ENCODE peak calls at places on chromosomes 11 and 22, in nine cellular contexts. One of them, this sample, is unnamed.

GRCh38 chr11:64501500-64502427 is 89.3 kb upstream of the SLC22A12 start:
- DNase-seq in psoas muscle: no peak
- DNase-seq in A673: no peak
- DNase-seq in fibroblast of the aortic adventitia: no peak
- DNase-seq in OCI-LY7: no peak
- DNase-seq in PC-3: no peak
- DNase-seq in brain microvascular endothelial cell: no peak
- DNase-seq in heart left ventricle: no peak
- DNase-seq in cardiac muscle cell: no peak
- DNase-seq in this sample: no peak

GRCh38 chr11:130514316-130514715 is 65.9 kb downstream of the ADAMTS15 start:
- DNase-seq in OCI-LY7: no peak
- DNase-seq in A673: no peak
- DNase-seq in brain microvascular endothelial cell: no peak
- DNase-seq in psoas muscle: no peak
- DNase-seq in heart left ventricle: no peak
- DNase-seq in cardiac muscle cell: peak
- DNase-seq in PC-3: peak
- DNase-seq in fibroblast of the aortic adventitia: peak
- DNase-seq in this sample: peak

GRCh38 chr11:65208785-65209710 is 27.3 kb downstream of the CAPN1 start:
- DNase-seq in brain microvascular endothelial cell: no peak
- DNase-seq in fibroblast of the aortic adventitia: no peak
- DNase-seq in psoas muscle: no peak
- DNase-seq in PC-3: no peak
- DNase-seq in cardiac muscle cell: no peak
- DNase-seq in OCI-LY7: no peak
- DNase-seq in heart left ventricle: no peak
- DNase-seq in A673: no peak
- DNase-seq in this sample: no peak

GRCh38 chr11:40289370-40289769 is 1170.1 kb downstream of the LRRC4C start:
- DNase-seq in heart left ventricle: no peak
- DNase-seq in brain microvascular endothelial cell: no peak
- DNase-seq in A673: no peak
- DNase-seq in fibroblast of the aortic adventitia: no peak
- DNase-seq in PC-3: no peak
- DNase-seq in psoas muscle: no peak
- DNase-seq in cardiac muscle cell: no peak
- DNase-seq in OCI-LY7: no peak
- DNase-seq in this sample: no peak

GRCh38 chr11:111642521-111642920 is 40.3 kb downstream of the SIK2 start:
- DNase-seq in psoas muscle: no peak
- DNase-seq in fibroblast of the aortic adventitia: no peak
- DNase-seq in cardiac muscle cell: no peak
- DNase-seq in A673: no peak
- DNase-seq in brain microvascular endothelial cell: no peak
- DNase-seq in heart left ventricle: no peak
- DNase-seq in OCI-LY7: no peak
- DNase-seq in PC-3: no peak
- DNase-seq in this sample: no peak

GRCh38 chr22:41517172-41518047 is 26.9 kb downstream of the POLR3H start:
- DNase-seq in cardiac muscle cell: peak
- DNase-seq in fibroblast of the aortic adventitia: peak
- DNase-seq in OCI-LY7: no peak
- DNase-seq in heart left ventricle: no peak
- DNase-seq in psoas muscle: peak
- DNase-seq in brain microvascular endothelial cell: peak
- DNase-seq in PC-3: peak
- DNase-seq in A673: peak
- DNase-seq in this sample: peak

GRCh38 chr11:115190196-115190595 is 314.0 kb downstream of the CADM1 start:
- DNase-seq in psoas muscle: no peak
- DNase-seq in brain microvascular endothelial cell: no peak
- DNase-seq in OCI-LY7: no peak
- DNase-seq in cardiac muscle cell: no peak
- DNase-seq in A673: no peak
- DNase-seq in heart left ventricle: no peak
- DNase-seq in PC-3: no peak
- DNase-seq in fibroblast of the aortic adventitia: no peak
- DNase-seq in this sample: no peak

GRCh38 chr11:117815262-117815803 is 9.2 kb downstream of the FXYD2 start:
- DNase-seq in A673: no peak
- DNase-seq in brain microvascular endothelial cell: no peak
- DNase-seq in OCI-LY7: peak
- DNase-seq in cardiac muscle cell: no peak
- DNase-seq in heart left ventricle: peak
- DNase-seq in psoas muscle: no peak
- DNase-seq in PC-3: no peak
- DNase-seq in fibroblast of the aortic adventitia: no peak
- DNase-seq in this sample: no peak

GRCh38 chr11:9827700-9828099 is 163.8 kb downstream of the SWAP70 start:
- DNase-seq in cardiac muscle cell: no peak
- DNase-seq in fibroblast of the aortic adventitia: peak
- DNase-seq in PC-3: no peak
- DNase-seq in psoas muscle: no peak
- DNase-seq in heart left ventricle: no peak
- DNase-seq in A673: no peak
- DNase-seq in OCI-LY7: no peak
- DNase-seq in brain microvascular endothelial cell: no peak
- DNase-seq in this sample: no peak

GRCh38 chr11:125192194-125192593 is 27.6 kb downstream of the PKNOX2 start:
- DNase-seq in brain microvascular endothelial cell: no peak
- DNase-seq in A673: no peak
- DNase-seq in PC-3: no peak
- DNase-seq in OCI-LY7: no peak
- DNase-seq in fibroblast of the aortic adventitia: peak
- DNase-seq in cardiac muscle cell: peak
- DNase-seq in psoas muscle: no peak
- DNase-seq in heart left ventricle: no peak
- DNase-seq in this sample: no peak

GRCh38 chr11:62931501-62932278 is 10.5 kb upstream of the CHRM1 start:
- DNase-seq in brain microvascular endothelial cell: no peak
- DNase-seq in PC-3: peak
- DNase-seq in psoas muscle: no peak
- DNase-seq in heart left ventricle: no peak
- DNase-seq in OCI-LY7: no peak
- DNase-seq in cardiac muscle cell: no peak
- DNase-seq in fibroblast of the aortic adventitia: no peak
- DNase-seq in A673: peak
- DNase-seq in this sample: no peak

GRCh38 chr11:124920870-124921609 is 2.0 kb downstream of the HEPN1 start:
- DNase-seq in heart left ventricle: peak
- DNase-seq in cardiac muscle cell: peak
- DNase-seq in PC-3: no peak
- DNase-seq in A673: peak
- DNase-seq in brain microvascular endothelial cell: peak
- DNase-seq in fibroblast of the aortic adventitia: peak
- DNase-seq in psoas muscle: peak
- DNase-seq in OCI-LY7: no peak
- DNase-seq in this sample: peak

GRCh38 chr11:19368726-19369364 is 128.1 kb upstream of the E2F8 start:
- DNase-seq in fibroblast of the aortic adventitia: peak
- DNase-seq in cardiac muscle cell: peak
- DNase-seq in psoas muscle: no peak
- DNase-seq in PC-3: no peak
- DNase-seq in brain microvascular endothelial cell: no peak
- DNase-seq in heart left ventricle: no peak
- DNase-seq in A673: peak
- DNase-seq in OCI-LY7: peak
- DNase-seq in this sample: peak

GRCh38 chr11:2100361-2101170 is 38.6 kb downstream of the IGF2 start:
- DNase-seq in OCI-LY7: no peak
- DNase-seq in PC-3: no peak
- DNase-seq in brain microvascular endothelial cell: no peak
- DNase-seq in fibroblast of the aortic adventitia: no peak
- DNase-seq in A673: peak
- DNase-seq in cardiac muscle cell: peak
- DNase-seq in psoas muscle: peak
- DNase-seq in heart left ventricle: peak
- DNase-seq in this sample: no peak

GRCh38 chr11:128595221-128595620 is 7.9 kb upstream of the ETS1 start:
- DNase-seq in brain microvascular endothelial cell: no peak
- DNase-seq in fibroblast of the aortic adventitia: peak
- DNase-seq in psoas muscle: no peak
- DNase-seq in cardiac muscle cell: peak
- DNase-seq in heart left ventricle: no peak
- DNase-seq in OCI-LY7: no peak
- DNase-seq in PC-3: no peak
- DNase-seq in A673: peak
- DNase-seq in this sample: no peak

GRCh38 chr11:22733433-22733832 is 67.0 kb downstream of the GAS2 start:
- DNase-seq in PC-3: no peak
- DNase-seq in heart left ventricle: no peak
- DNase-seq in OCI-LY7: no peak
- DNase-seq in psoas muscle: no peak
- DNase-seq in brain microvascular endothelial cell: no peak
- DNase-seq in cardiac muscle cell: no peak
- DNase-seq in fibroblast of the aortic adventitia: no peak
- DNase-seq in A673: no peak
- DNase-seq in this sample: no peak

GRCh38 chr11:134476435-134477021 is 64.5 kb upstream of the B3GAT1 start:
- DNase-seq in brain microvascular endothelial cell: no peak
- DNase-seq in OCI-LY7: no peak
- DNase-seq in PC-3: peak
- DNase-seq in psoas muscle: no peak
- DNase-seq in cardiac muscle cell: peak
- DNase-seq in A673: peak
- DNase-seq in heart left ventricle: no peak
- DNase-seq in fibroblast of the aortic adventitia: no peak
- DNase-seq in this sample: peak

GRCh38 chr11:76163289-76163880 is 42.9 kb downstream of the WNT11 start:
- DNase-seq in A673: no peak
- DNase-seq in PC-3: no peak
- DNase-seq in brain microvascular endothelial cell: no peak
- DNase-seq in fibroblast of the aortic adventitia: no peak
- DNase-seq in OCI-LY7: no peak
- DNase-seq in cardiac muscle cell: no peak
- DNase-seq in psoas muscle: no peak
- DNase-seq in heart left ventricle: peak
- DNase-seq in this sample: no peak

DNA sequence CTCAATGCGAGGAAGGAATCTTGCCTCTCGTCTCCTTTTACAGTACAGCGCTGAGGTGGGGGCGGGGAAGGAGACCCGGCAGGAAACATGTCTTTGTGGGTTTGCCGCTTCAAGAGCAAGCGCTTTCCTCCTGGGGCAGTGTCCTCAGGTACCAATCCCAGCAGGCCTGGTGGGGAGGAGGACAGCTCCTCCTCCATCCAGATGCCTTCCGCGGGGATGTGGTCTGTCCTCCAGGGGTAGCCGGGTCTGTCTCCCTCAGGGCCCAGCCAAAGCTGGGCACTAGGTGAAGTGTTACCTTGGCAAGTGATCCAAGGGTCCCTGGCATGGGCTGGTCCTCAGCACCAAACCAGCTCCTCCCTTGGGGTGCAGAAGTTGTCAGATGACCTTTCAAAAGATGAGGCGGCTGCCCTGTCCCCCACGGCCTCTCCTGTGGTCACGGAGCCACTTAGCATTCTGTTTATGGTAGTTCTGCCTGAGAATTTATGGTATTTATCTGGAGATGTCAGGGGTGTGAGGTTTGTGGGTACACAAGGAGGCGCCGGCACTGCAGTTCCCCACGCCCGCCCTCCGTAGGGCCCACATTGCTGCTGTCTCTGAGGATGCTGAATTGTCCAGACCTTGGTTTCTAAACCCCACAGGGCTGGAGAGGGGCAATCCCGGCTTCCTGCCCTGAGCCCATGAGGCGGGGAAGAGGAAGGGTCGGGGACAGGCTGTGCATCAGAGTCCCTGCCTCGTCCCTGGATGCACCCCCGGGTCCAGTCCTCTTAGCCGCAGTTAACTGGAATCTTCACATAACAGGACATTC is 93.5 kb upstream of the ANO1 start:
- DNase-seq in PC-3: no peak
- DNase-seq in psoas muscle: no peak
- DNase-seq in heart left ventricle: no peak
- DNase-seq in A673: no peak
- DNase-seq in brain microvascular endothelial cell: no peak
- DNase-seq in OCI-LY7: no peak
- DNase-seq in fibroblast of the aortic adventitia: no peak
- DNase-seq in cardiac muscle cell: no peak
- DNase-seq in this sample: no peak
- H3K4me3 ChIP-seq in PC-3: no peak
- H3K4me3 ChIP-seq in psoas muscle: no peak
- H3K4me3 ChIP-seq in heart left ventricle: no peak
- H3K4me3 ChIP-seq in A673: no peak
- H3K4me3 ChIP-seq in brain microvascular endothelial cell: no peak
- H3K4me3 ChIP-seq in OCI-LY7: no peak
- H3K4me3 ChIP-seq in fibroblast of the aortic adventitia: no peak
- H3K4me3 ChIP-seq in cardiac muscle cell: no peak
- H3K4me3 ChIP-seq in this sample: no peak

DNA sequence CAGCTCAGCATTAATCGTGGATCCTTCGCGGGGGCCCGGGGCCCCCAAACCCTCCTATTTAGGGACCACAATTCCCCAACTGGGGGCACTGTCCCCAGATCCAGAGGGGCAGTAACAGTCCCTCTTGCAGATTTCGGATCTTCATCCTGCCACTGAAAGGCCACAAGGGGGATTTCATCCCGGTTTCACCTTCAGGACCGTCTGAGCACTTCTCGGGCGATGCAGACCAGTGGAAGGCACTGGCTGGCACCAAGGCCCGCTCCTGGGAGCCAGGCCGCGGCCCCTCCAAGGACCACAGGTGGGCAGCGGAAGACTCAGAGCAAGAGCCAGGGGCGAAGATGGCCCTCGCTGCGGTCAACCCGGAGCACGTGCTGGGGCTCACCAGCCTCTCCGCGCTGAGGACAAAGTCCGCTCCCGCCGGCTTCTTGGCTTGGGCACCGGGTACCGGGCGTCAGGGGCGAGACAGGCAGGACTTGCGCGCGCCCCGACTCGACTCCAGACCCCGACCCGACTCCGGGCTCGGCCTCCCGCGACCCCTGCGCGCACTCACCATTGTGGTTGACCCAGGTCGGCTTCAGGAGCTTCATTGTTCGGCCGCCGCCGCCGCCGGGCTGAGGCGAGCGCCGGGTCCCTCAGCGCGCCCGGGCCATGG is 517 bp downstream of the HIRA start:
- DNase-seq in heart left ventricle: peak
- DNase-seq in psoas muscle: peak
- DNase-seq in OCI-LY7: peak
- DNase-seq in brain microvascular endothelial cell: no peak
- DNase-seq in fibroblast of the aortic adventitia: peak
- DNase-seq in A673: peak
- DNase-seq in cardiac muscle cell: peak
- DNase-seq in PC-3: peak
- DNase-seq in this sample: peak
- TF ChIP-seq CTCF in heart left ventricle: no peak
- TF ChIP-seq CTCF in psoas muscle: no peak
- TF ChIP-seq CTCF in OCI-LY7: peak
- TF ChIP-seq CTCF in brain microvascular endothelial cell: peak
- TF ChIP-seq CTCF in fibroblast of the aortic adventitia: peak
- TF ChIP-seq CTCF in A673: no peak
- TF ChIP-seq CTCF in cardiac muscle cell: peak
- TF ChIP-seq CTCF in PC-3: peak
- TF ChIP-seq CTCF in this sample: peak

GRCh38 chr22:27460596-27461347 is 340.8 kb downstream of the MN1 start:
- DNase-seq in psoas muscle: peak
- DNase-seq in OCI-LY7: no peak
- DNase-seq in PC-3: peak
- DNase-seq in heart left ventricle: no peak
- DNase-seq in fibroblast of the aortic adventitia: peak
- DNase-seq in cardiac muscle cell: peak
- DNase-seq in A673: no peak
- DNase-seq in brain microvascular endothelial cell: no peak
- DNase-seq in this sample: peak
- H3K4me3 ChIP-seq in psoas muscle: no peak
- H3K4me3 ChIP-seq in OCI-LY7: no peak
- H3K4me3 ChIP-seq in PC-3: no peak
- H3K4me3 ChIP-seq in heart left ventricle: no peak
- H3K4me3 ChIP-seq in fibroblast of the aortic adventitia: no peak
- H3K4me3 ChIP-seq in cardiac muscle cell: no peak
- H3K4me3 ChIP-seq in A673: no peak
- H3K4me3 ChIP-seq in brain microvascular endothelial cell: no peak
- H3K4me3 ChIP-seq in this sample: no peak

GRCh38 chr11:73295259-73295995 is 12.6 kb upstream of the ARHGEF17 start:
- DNase-seq in brain microvascular endothelial cell: peak
- DNase-seq in OCI-LY7: peak
- DNase-seq in PC-3: peak
- DNase-seq in psoas muscle: peak
- DNase-seq in heart left ventricle: peak
- DNase-seq in cardiac muscle cell: peak
- DNase-seq in fibroblast of the aortic adventitia: peak
- DNase-seq in A673: peak
- DNase-seq in this sample: peak
- TF ChIP-seq CTCF in brain microvascular endothelial cell: peak
- TF ChIP-seq CTCF in OCI-LY7: peak
- TF ChIP-seq CTCF in PC-3: peak
- TF ChIP-seq CTCF in psoas muscle: peak
- TF ChIP-seq CTCF in heart left ventricle: peak
- TF ChIP-seq CTCF in cardiac muscle cell: peak
- TF ChIP-seq CTCF in fibroblast of the aortic adventitia: peak
- TF ChIP-seq CTCF in A673: peak
- TF ChIP-seq CTCF in this sample: peak

This sample was measured in foreskin fibroblast.